ENCODE peak calls at places on chromosome 4, in six cellular contexts. T is neural progenitor cell, W is fibroblast of lung, K is HepG2, N is A549, L is IMR-90. U is an unnamed sample.

GRCh38 chr4:92101609-92102231 is 202.0 kb upstream of the GRID2 start:
- DNase-seq in T (no peak), W (peak), L (peak), N (no peak), K (no peak), U (no peak)

GRCh38 chr4:74794341-74794801 is at the start of gene BTC:
- DNase-seq in T (peak), N (peak), W (peak), L (no peak), K (peak), U (no peak)

GRCh38 chr4:1395941-1396805 is 10.1 kb downstream of the NKX1-1 start:
- DNase-seq in W (no peak), K (no peak), T (no peak), L (no peak), N (no peak), U (no peak)

GRCh38 chr4:152962160-152962559 is 26.0 kb downstream of the FHDC1 start:
- DNase-seq in K (no peak), N (no peak), T (no peak), W (no peak), L (no peak), U (no peak)

GRCh38 chr4:25800253-25800652 is 62.5 kb downstream of the SEL1L3 start:
- DNase-seq in K (no peak), L (no peak), W (no peak), T (no peak), N (no peak), U (no peak)

GRCh38 chr4:53640576-53641459 is 49.5 kb upstream of the LNX1 start:
- DNase-seq in N (no peak), W (no peak), K (no peak), T (peak), L (no peak), U (no peak)

GRCh38 chr4:73850261-73850970 is 2.7 kb upstream of the PF4V1 start:
- DNase-seq in T (no peak), L (peak), W (no peak), N (no peak), K (no peak), U (no peak)

GRCh38 chr4:10457255-10457801 is at the start of gene ZNF518B:
- DNase-seq in K (no peak), N (peak), W (peak), T (peak), L (peak), U (peak)

GRCh38 chr4:41303372-41304118 is 46.8 kb downstream of the UCHL1 start:
- DNase-seq in T (no peak), N (no peak), W (no peak), L (no peak), K (no peak), U (no peak)

GRCh38 chr4:106864231-106864630 is 171.9 kb downstream of the DKK2 start:
- DNase-seq in K (no peak), W (peak), L (no peak), N (no peak), T (no peak), U (no peak)

GRCh38 chr4:158722291-158722916 is 792 bp downstream of the PPID start:
- DNase-seq in W (peak), N (peak), L (peak), K (peak), T (peak), U (peak)

GRCh38 chr4:138870739-138871633 is 144.6 kb upstream of the NOCT start:
- DNase-seq in N (peak), W (peak), T (peak), K (peak), L (peak), U (peak)

DNA sequence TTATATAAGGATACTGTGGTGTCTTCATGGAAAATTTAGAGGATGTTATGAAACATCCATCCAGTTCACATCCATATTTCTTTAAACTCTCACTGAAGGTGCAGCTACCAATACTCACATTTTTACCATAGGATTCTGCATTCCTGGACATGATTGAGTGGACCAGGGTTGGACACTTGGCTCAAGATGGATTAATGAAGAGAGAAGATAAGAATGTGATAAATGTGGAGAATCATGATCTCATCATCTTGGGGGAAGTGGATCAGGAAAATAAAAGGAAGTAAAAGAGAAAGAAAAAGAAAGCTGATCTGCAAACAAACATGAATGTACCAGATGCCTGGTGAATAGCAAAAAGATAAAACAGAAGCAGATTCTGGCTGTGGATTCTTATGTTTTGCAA is 175.4 kb downstream of the NPFFR2 start:
- DNase-seq in N (no peak), L (no peak), T (no peak), K (no peak), W (no peak), U (no peak)
- H3K4me2 ChIP-seq in N (no peak), L (no peak), T (no peak), K (no peak), W (no peak), U (no peak)

GRCh38 chr4:89767924-89768323 is 69.0 kb downstream of the SNCA start:
- DNase-seq in T (no peak), N (no peak), W (no peak), K (no peak), L (no peak), U (no peak)

GRCh38 chr4:89769856-89770255 is 67.1 kb downstream of the SNCA start:
- DNase-seq in W (no peak), K (no peak), N (no peak), L (no peak), T (no peak), U (no peak)

GRCh38 chr4:89762311-89762710 is 74.7 kb downstream of the SNCA start:
- DNase-seq in L (no peak), T (no peak), K (no peak), W (no peak), N (no peak), U (no peak)

GRCh38 chr4:89765966-89766365 is 71.0 kb downstream of the SNCA start:
- DNase-seq in W (peak), K (no peak), L (peak), T (no peak), N (no peak), U (no peak)
- H3K27ac ChIP-seq in W (no peak), K (no peak), L (no peak), T (no peak), N (no peak), U (no peak)

DNA sequence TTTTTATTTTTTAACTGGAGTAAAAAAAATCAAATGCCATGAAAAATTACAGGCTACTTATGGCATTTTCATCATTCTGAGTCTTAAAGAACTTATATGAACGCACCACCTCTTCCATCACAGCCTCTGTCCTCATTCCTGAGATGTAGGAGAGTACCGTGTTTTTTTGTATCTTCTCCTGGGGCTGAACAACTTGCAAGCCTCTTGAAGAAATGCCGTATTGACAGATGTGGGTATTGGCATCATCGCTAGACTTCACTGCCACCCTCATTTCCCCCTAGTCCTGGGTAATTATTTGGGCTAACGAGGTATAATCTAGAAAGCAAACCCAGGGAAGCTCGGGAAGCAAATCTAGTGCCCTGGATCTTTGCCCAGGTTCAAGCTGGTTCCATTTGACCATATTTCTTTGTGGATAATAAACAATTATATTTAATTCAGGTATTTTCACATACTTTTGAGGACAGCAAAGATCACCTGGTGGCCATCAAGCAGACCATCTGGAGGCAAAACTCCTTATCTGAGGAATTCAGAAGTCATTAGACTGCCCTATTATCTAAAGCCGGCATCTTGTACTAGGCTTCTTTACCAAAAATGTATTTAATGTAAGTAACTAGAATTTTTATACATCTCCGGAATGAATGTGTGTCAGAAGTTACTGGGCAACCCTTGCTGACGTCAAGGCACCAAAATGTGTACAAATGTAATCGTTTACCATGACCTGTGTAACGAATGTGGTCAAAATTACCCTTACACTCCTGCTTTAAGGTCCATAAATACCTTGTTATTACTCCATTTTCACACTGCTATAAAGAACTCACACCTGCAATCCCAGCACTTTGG is 55.9 kb upstream of the WDR19 start:
- DNase-seq in L (no peak), K (no peak), W (no peak), T (no peak), N (no peak), U (no peak)
- H3K4me2 ChIP-seq in L (no peak), K (no peak), W (no peak), T (no peak), N (no peak), U (no peak)

GRCh38 chr4:6991249-6991648 is 51.9 kb upstream of the TADA2B start:
- DNase-seq in K (no peak), L (no peak), N (no peak), W (no peak), T (no peak), U (no peak)
- H3K27ac ChIP-seq in K (no peak), L (no peak), N (no peak), W (peak), T (no peak), U (no peak)

GRCh38 chr4:137394000-137394399 is 138.3 kb downstream of the PCDH18 start:
- DNase-seq in T (no peak), N (no peak), W (peak), L (no peak), K (no peak), U (no peak)

GRCh38 chr4:137390141-137390540 is 142.2 kb downstream of the PCDH18 start:
- DNase-seq in L (peak), T (no peak), W (peak), N (no peak), K (no peak), U (no peak)

GRCh38 chr4:137393043-137393442 is 139.3 kb downstream of the PCDH18 start:
- DNase-seq in L (no peak), T (peak), K (no peak), N (no peak), W (peak), U (no peak)

GRCh38 chr4:137387924-137388323 is 144.4 kb downstream of the PCDH18 start:
- DNase-seq in L (peak), K (no peak), T (no peak), N (no peak), W (peak), U (no peak)

DNA sequence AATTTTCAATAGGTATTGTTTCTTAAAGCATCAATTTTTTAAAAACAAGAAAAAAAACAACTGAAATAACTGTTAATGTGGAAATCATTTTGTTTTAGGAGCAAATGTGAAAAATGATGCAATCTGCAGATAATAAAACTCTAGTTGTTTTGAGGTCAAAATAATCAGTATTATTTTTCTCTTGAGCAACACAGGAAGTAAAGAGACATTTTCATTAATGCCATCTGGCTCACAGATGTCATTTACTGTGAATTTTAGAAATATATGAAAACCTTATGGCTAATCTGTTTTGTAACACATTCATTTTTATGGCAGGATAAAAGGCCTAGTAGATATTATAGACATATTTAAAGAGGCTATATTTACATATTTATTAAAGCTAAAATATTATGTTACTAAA is 141.6 kb downstream of the PCDH18 start:
- DNase-seq in T (no peak), K (no peak), N (no peak), W (peak), L (peak), U (no peak)
- H3K4me2 ChIP-seq in T (no peak), K (no peak), N (no peak), W (peak), L (no peak), U (no peak)

U was measured in OCI-LY7.